ENCODE peak calls at places on chromosome 21, in five cellular contexts. V is fibroblast of lung, N is brain microvascular endothelial cell, H is pancreas, L is keratinocyte. I is an unnamed sample.

GRCh38 chr21:36728371-36729111 is 29.6 kb downstream of the SIM2 start:
- DNase-seq in V (no peak), N (no peak), H (no peak), L (no peak), I (no peak)

GRCh38 chr21:36538761-36539160 is 58.8 kb upstream of the CLDN14 start:
- DNase-seq in V (no peak), N (no peak), H (no peak), L (no peak), I (no peak)

GRCh38 chr21:42844411-42845113 is 34.8 kb downstream of the WDR4 start:
- DNase-seq in V (no peak), N (no peak), H (no peak), L (no peak), I (no peak)

GRCh38 chr21:14677639-14678179 is 131.6 kb upstream of the SAMSN1 start:
- DNase-seq in V (no peak), N (no peak), H (no peak), L (no peak), I (no peak)

GRCh38 chr21:28269173-28269572 is 723.5 kb downstream of the LTN1 start:
- DNase-seq in V (no peak), N (no peak), H (no peak), L (no peak), I (no peak)

GRCh38 chr21:15823486-15824150 is 93.8 kb downstream of the USP25 start:
- DNase-seq in V (no peak), N (no peak), H (no peak), L (no peak), I (no peak)

GRCh38 chr21:44090332-44090731 is 16.9 kb upstream of the PWP2 start:
- DNase-seq in V (no peak), N (no peak), H (no peak), L (no peak), I (no peak)

GRCh38 chr21:31098576-31099005 is 60.3 kb upstream of the KRTAP19-8 start:
- DNase-seq in V (peak; percentile 61), N (peak; percentile 62), H (peak; percentile 59), L (no peak), I (no peak)

GRCh38 chr21:42443181-42443785 is 39.6 kb downstream of the UBASH3A start:
- DNase-seq in V (no peak), N (no peak), H (no peak), L (no peak), I (no peak)

GRCh38 chr21:15134711-15135110 is 69.9 kb upstream of the NRIP1 start:
- DNase-seq in V (no peak), N (no peak), H (no peak), L (no peak), I (no peak)

GRCh38 chr21:43613755-43614638 is 45.3 kb downstream of the HSF2BP start:
- DNase-seq in V (peak; percentile 71), N (peak; percentile 32), H (no peak), L (no peak), I (no peak)

GRCh38 chr21:43308101-43308500 is 118.8 kb downstream of the SIK1 start:
- DNase-seq in V (no peak), N (no peak), H (peak; percentile 36), L (no peak), I (no peak)

GRCh38 chr21:27802816-27803475 is 836.1 kb upstream of the ADAMTS5 start:
- DNase-seq in V (peak; percentile 40), N (peak; percentile 40), H (no peak), L (no peak), I (no peak)

GRCh38 chr21:34867785-34868184 is 181.3 kb downstream of the RUNX1 start:
- DNase-seq in V (no peak), N (no peak), H (no peak), L (no peak), I (no peak)
- H3K36me3 ChIP-seq in V (peaks cover 43% of the 10 kb centered on the region), N (peaks cover 87% of the 10 kb centered on the region), H (no peaks in the 10 kb centered on the region), L (peaks cover 69% of the 10 kb centered on the region), I (peaks cover 62% of the 10 kb centered on the region)

GRCh38 chr21:34811368-34811767 is 142.6 kb downstream of the CLIC6 start:
- DNase-seq in V (no peak), N (no peak), H (no peak), L (no peak), I (no peak)

GRCh38 chr21:34815831-34816700 is 147.3 kb downstream of the CLIC6 start:
- DNase-seq in V (no peak), N (no peak), H (no peak), L (no peak), I (no peak)

GRCh38 chr21:34813266-34813886 is 144.6 kb downstream of the CLIC6 start:
- DNase-seq in V (peak; percentile 86), N (peak; percentile 72), H (no peak), L (peak; percentile 96), I (no peak)

GRCh38 chr21:34812510-34813265 is 143.9 kb downstream of the CLIC6 start:
- DNase-seq in V (peak; percentile 94), N (peak; percentile 89), H (no peak), L (no peak), I (peak; percentile 87)

DNA sequence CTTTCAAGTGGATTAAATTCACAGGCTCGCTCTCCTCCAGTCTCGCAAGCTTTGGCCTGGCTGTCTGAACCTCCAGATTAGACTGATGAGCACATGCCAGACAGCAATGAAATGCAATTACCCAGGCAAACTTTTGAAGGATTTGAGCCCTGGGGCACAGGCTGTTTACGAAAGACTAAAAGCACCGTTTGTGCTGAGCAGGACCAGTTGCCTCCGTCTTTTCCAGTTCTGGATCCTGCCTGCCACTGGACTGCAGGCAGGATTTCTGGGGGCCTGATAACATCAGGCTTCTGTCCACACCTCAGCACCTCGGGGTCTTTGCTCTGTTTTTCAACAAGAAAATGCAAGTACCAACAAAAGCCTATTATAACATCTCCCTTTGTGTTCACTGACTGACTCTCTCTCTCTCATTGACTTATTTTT is 145.7 kb downstream of the CLIC6 start:
- DNase-seq in V (no peak), N (no peak), H (no peak), L (no peak), I (no peak)
- TF ChIP-seq CTCF in V (no peak), N (no peak), H (no peak), L (no peak), I (no peak)

GRCh38 chr21:32368386-32368785 is 24.4 kb downstream of the URB1 start:
- DNase-seq in V (peak; percentile 56), N (peak; percentile 50), H (no peak), L (no peak), I (no peak)

GRCh38 chr21:32371913-32372314 is 20.9 kb downstream of the URB1 start:
- DNase-seq in V (peak; percentile 90), N (peak; percentile 49), H (no peak), L (no peak), I (peak; percentile 62)

GRCh38 chr21:32372755-32373154 is 20.1 kb downstream of the URB1 start:
- DNase-seq in V (peak; percentile 77), N (no peak), H (no peak), L (peak; percentile 36), I (no peak)

GRCh38 chr21:32367158-32367557 is 25.7 kb downstream of the URB1 start:
- DNase-seq in V (peak; percentile 34), N (no peak), H (no peak), L (no peak), I (no peak)

GRCh38 chr21:32370971-32371766 is 21.6 kb downstream of the URB1 start:
- DNase-seq in V (peak; percentile 54), N (no peak), H (no peak), L (no peak), I (no peak)
- H3K36me3 ChIP-seq in V (peaks cover 21% of the 10 kb centered on the region), N (peaks cover 46% of the 10 kb centered on the region), H (peaks cover 25% of the 10 kb centered on the region), L (peaks cover 53% of the 10 kb centered on the region), I (peaks cover 10% of the 10 kb centered on the region)

DNA sequence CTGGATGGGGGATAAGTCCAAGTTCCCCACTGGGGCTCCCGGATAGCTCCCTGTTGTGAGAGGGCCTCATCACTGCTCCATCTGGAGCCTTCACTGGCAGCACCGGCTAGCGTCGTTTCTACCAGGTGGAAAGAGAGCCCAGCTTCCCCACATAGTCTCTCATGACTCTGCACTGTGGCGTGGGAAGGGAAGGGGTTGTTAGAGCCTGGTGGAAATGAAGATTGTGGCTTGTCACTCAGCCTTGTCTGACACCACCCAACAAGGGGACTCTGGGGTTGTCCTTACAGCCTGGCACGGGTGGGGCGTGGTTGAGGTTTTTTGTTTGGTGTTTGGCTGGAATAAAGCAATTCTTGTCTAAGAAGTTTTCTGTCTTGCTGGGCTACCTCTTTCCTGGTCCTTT is 94.6 kb downstream of the ADARB1 start:
- DNase-seq in V (no peak), N (no peak), H (no peak), L (no peak), I (no peak)
- TF ChIP-seq CTCF in V (no peak), N (no peak), H (no peak), L (no peak), I (no peak)